ENCODE peak calls at places on chromosomes 7 and 10, in five cellular contexts. J is HepG2, Z is GM12878, N is A549, H is K562. F is an unnamed sample.

GRCh38 chr10:80454526-80455460 is 683 bp downstream of the TSPAN14 start:
- DNase-seq in J (no peak), Z (no peak), N (no peak), H (peak; percentile 63), F (peak; percentile 59)

GRCh38 chr10:128435811-128436210 is 309.6 kb upstream of the MKI67 start:
- DNase-seq in J (no peak), Z (no peak), N (no peak), H (no peak), F (no peak)

GRCh38 chr7:153382591-153383225 is 623.2 kb downstream of the ACTR3B start:
- DNase-seq in J (no peak), Z (no peak), N (no peak), H (no peak), F (no peak)

GRCh38 chr7:33039905-33040292 is 22.7 kb downstream of the NT5C3A start:
- DNase-seq in J (no peak), Z (no peak), N (no peak), H (no peak), F (no peak)

GRCh38 chr10:104326991-104327610 is 11.2 kb downstream of the ITPRIP start:
- DNase-seq in J (no peak), Z (no peak), N (no peak), H (no peak), F (no peak)

GRCh38 chr10:61950449-61951143 is 49.1 kb downstream of the ARID5B start:
- DNase-seq in J (peak; percentile 55), Z (no peak), N (no peak), H (no peak), F (no peak)

GRCh38 chr7:30789334-30789711 is 18.1 kb downstream of the MINDY4 start:
- DNase-seq in J (no peak), Z (no peak), N (no peak), H (no peak), F (no peak)

GRCh38 chr10:70672165-70672992 is at the start of gene ADAMTS14:
- DNase-seq in J (no peak), Z (no peak), N (peak; percentile 33), H (peak; percentile 86), F (peak; percentile 78)

GRCh38 chr10:56346845-56347415 is 14.1 kb downstream of the ZWINT start:
- DNase-seq in J (no peak), Z (no peak), N (no peak), H (no peak), F (no peak)

GRCh38 chr10:59839576-59839975 is 66.8 kb downstream of the CCDC6 start:
- DNase-seq in J (no peak), Z (no peak), N (no peak), H (no peak), F (no peak)

GRCh38 chr10:97163646-97164535 is 21.9 kb downstream of the SLIT1 start:
- DNase-seq in J (no peak), Z (no peak), N (no peak), H (no peak), F (no peak)

GRCh38 chr7:77606561-77606960 is 69.5 kb downstream of the PTPN12 start:
- DNase-seq in J (no peak), Z (no peak), N (peak; percentile 14), H (no peak), F (no peak)

GRCh38 chr7:122430710-122431109 is 126.2 kb upstream of the FEZF1 start:
- DNase-seq in J (no peak), Z (no peak), N (no peak), H (no peak), F (no peak)

GRCh38 chr10:13485623-13486022 is 43.2 kb downstream of the BEND7 start:
- DNase-seq in J (no peak), Z (no peak), N (peak; percentile 5), H (no peak), F (no peak)

GRCh38 chr7:129669901-129670300 is 58.4 kb downstream of the NRF1 start:
- DNase-seq in J (no peak), Z (no peak), N (no peak), H (no peak), F (no peak)

GRCh38 chr10:76284351-76284750 is 852.9 kb downstream of the LRMDA start:
- DNase-seq in J (no peak), Z (no peak), N (no peak), H (no peak), F (no peak)

GRCh38 chr10:76291175-76291574 is 859.8 kb downstream of the LRMDA start:
- DNase-seq in J (no peak), Z (no peak), N (no peak), H (no peak), F (no peak)

GRCh38 chr10:76285012-76285411 is 853.6 kb downstream of the LRMDA start:
- DNase-seq in J (peak; percentile 6), Z (no peak), N (peak; percentile 29), H (no peak), F (no peak)

GRCh38 chr10:76286536-76286935 is 855.1 kb downstream of the LRMDA start:
- DNase-seq in J (no peak), Z (no peak), N (no peak), H (no peak), F (no peak)

GRCh38 chr10:76287856-76288255 is 856.4 kb downstream of the LRMDA start:
- DNase-seq in J (no peak), Z (no peak), N (no peak), H (no peak), F (no peak)
- TF ChIP-seq JUNB in J (no peak), Z (no peak), N (no peak), H (no peak), F (no peak)

DNA sequence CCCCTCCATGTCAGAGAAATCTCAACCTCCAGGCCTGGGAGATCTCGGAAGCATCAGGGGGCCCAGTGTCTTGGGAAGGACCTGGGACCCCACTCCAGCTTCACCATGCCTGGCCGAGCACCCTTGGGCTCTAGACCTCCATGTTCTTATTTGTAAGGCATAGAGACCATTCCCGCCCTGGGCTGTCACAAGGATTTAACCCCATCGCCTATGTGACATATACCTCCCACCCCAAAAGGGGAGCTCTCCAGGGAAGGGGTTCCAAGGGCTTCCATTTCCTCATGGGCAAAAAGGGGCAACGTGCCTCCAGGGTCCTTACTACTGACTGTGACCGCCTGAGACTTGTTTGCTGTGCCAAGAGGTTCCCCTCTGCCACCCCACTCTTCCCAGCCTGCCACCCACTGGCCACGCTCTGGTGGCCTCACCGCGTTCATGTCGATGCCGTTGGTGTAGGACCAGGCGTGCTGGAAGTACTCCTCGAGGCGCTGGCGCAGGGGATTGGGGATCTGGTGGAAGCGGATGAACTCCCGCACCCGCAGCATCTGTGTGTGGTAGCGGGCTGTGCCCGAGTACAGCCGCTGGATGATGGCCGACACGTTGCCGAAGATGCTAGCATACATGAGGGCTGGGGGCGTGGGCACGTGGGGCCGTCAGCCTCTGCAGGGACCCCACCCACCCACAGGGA is 27.5 kb downstream of the KCNH2 start:
- DNase-seq in J (no peak), Z (no peak), N (no peak), H (no peak), F (no peak)
- TF ChIP-seq JUNB in J (no peak), Z (no peak), N (no peak), H (no peak), F (no peak)

GRCh38 chr7:118418433-118418832 is 193.9 kb downstream of the ANKRD7 start:
- DNase-seq in J (no peak), Z (no peak), N (no peak), H (no peak), F (no peak)

GRCh38 chr7:118420888-118421287 is 196.4 kb downstream of the ANKRD7 start:
- DNase-seq in J (no peak), Z (no peak), N (no peak), H (no peak), F (peak; percentile 30)
- TF ChIP-seq JUNB in J (no peak), Z (no peak), N (no peak), H (no peak), F (no peak)

DNA sequence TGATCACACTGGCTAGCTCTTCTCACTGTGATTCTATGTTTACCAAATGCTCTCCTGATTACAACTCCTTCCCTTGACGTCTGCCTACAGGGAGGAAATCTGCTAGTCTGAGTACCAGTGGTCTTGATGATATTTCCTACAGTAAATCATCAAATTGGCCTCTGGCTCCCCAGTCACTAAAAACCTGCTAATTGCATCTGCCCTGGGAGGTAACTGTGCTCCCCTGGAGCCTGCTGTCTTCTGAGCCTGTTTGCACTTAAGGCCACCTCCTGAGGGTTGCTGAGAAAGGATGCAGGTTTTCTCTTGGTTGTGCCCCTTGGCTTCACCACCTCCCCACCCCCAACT is 56.0 kb downstream of the ELMO1 start:
- DNase-seq in J (no peak), Z (no peak), N (no peak), H (no peak), F (no peak)
- TF ChIP-seq JUNB in J (no peak), Z (no peak), N (no peak), H (no peak), F (no peak)

GRCh38 chr7:46811529-46811928 is 770.4 kb downstream of the TNS3 start:
- DNase-seq in J (no peak), Z (no peak), N (peak; percentile 26), H (no peak), F (no peak)
- TF ChIP-seq JUNB in J (no peak), Z (no peak), N (no peak), H (no peak), F (no peak)

GRCh38 chr10:132986576-132986975 is 44.2 kb upstream of the CFAP46 start:
- DNase-seq in J (no peak), Z (no peak), N (no peak), H (no peak), F (no peak)

GRCh38 chr10:132986978-132987377 is 44.6 kb upstream of the CFAP46 start:
- DNase-seq in J (no peak), Z (no peak), N (no peak), H (no peak), F (no peak)

GRCh38 chr10:132988988-132989387 is 46.6 kb upstream of the CFAP46 start:
- DNase-seq in J (no peak), Z (no peak), N (no peak), H (no peak), F (no peak)

GRCh38 chr10:132989476-132990415 is 47.4 kb upstream of the CFAP46 start:
- DNase-seq in J (no peak), Z (no peak), N (no peak), H (no peak), F (no peak)

GRCh38 chr10:132987671-132988571 is 45.6 kb upstream of the CFAP46 start:
- DNase-seq in J (no peak), Z (no peak), N (no peak), H (no peak), F (no peak)
- TF ChIP-seq JUNB in J (no peak), Z (no peak), N (no peak), H (no peak), F (no peak)

GRCh38 chr10:9222917-9223316 is 1168.4 kb downstream of the GATA3 start:
- DNase-seq in J (no peak), Z (no peak), N (no peak), H (no peak), F (no peak)
- TF ChIP-seq JUNB in J (no peak), Z (no peak), N (no peak), H (no peak), F (no peak)